ENCODE peak calls at places on chromosomes 3 and 15, in four cellular contexts. D is WTC11, P is HepG2, C is K562. V is an unnamed sample.

GRCh38 chr15:99010743-99011142 is 3.2 kb upstream of the PGPEP1L start:
- DNase-seq in P (no peak), C (no peak), D (no peak), V (no peak)

GRCh38 chr3:141052570-141053069 is 1.5 kb downstream of the SPSB4 start:
- DNase-seq in C (no peak), P (no peak), D (peak), V (peak)

GRCh38 chr3:38662544-38662943 is 13.1 kb upstream of the SCN5A start:
- DNase-seq in P (peak), D (peak), C (no peak), V (no peak)

GRCh38 chr15:64856429-64857145 is 14.9 kb downstream of the PLEKHO2 start:
- DNase-seq in P (peak), D (no peak), C (no peak), V (no peak)

GRCh38 chr3:82202254-82202653 is 440.8 kb upstream of the GBE1 start:
- DNase-seq in C (no peak), D (no peak), P (no peak), V (no peak)

GRCh38 chr3:142947799-142948575 is 15.5 kb downstream of the PAQR9 start:
- DNase-seq in P (no peak), C (no peak), D (no peak), V (no peak)

GRCh38 chr15:89673162-89673506 is 6.0 kb downstream of the PLIN1 start:
- DNase-seq in D (peak), C (peak), P (peak), V (peak)

GRCh38 chr15:61318802-61319201 is 89.7 kb upstream of the RORA start:
- DNase-seq in P (no peak), D (no peak), C (no peak), V (no peak)

GRCh38 chr3:146156060-146156459 is 4.9 kb downstream of the PLOD2 start:
- DNase-seq in D (no peak), C (no peak), P (no peak), V (no peak)

GRCh38 chr3:123084192-123084591 is 17.4 kb downstream of the PDIA5 start:
- DNase-seq in D (no peak), P (peak), C (no peak), V (no peak)

GRCh38 chr3:123083446-123084124 is 16.8 kb downstream of the PDIA5 start:
- DNase-seq in P (no peak), D (no peak), C (no peak), V (no peak)

GRCh38 chr3:123085293-123085949 is 18.6 kb downstream of the PDIA5 start:
- DNase-seq in P (peak), C (no peak), D (no peak), V (peak)

GRCh38 chr3:123086110-123086642 is 19.4 kb downstream of the PDIA5 start:
- DNase-seq in D (no peak), C (no peak), P (no peak), V (no peak)

GRCh38 chr3:123084738-123085237 is 18.0 kb downstream of the PDIA5 start:
- DNase-seq in C (no peak), P (peak), D (no peak), V (no peak)
- TF ChIP-seq ELF4 in C (no peak), P (no peak), D (no peak), V (no peak)

GRCh38 chr3:45635475-45636256 is 41.1 kb downstream of the LIMD1 start:
- DNase-seq in D (peak), C (no peak), P (peak), V (no peak)
- TF ChIP-seq ELF4 in D (no peak), C (no peak), P (no peak), V (no peak)

DNA sequence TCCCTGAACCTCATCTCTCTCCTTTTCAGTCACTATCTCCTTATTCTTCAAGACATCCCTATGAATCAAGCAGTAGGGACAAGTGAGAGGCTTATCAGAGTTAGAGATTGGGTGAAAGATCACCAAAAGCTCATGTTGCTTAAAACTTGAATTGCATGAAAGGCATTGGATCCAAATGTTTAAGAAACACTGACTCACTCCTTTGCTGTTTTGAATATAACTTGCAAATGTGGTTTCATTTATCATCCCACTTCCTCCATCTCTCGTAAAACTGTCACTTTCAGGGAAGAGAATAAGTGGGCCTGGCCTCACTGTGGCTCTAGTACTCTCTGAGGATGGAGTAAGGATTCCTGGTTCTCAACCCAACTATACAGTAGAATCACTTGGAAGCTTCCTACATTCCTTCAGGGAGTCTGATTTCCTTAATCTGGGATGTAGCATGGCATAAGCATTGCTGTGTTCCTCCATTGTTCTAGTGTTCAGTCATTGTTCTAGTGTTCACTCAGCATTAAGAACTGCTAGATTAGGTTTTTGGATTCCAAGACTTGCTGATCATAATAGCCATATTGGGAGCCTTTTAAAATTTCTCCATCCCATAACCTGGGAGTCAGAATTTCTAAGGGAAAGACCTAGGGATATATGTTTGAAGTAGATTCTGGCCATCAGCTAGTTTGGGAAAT is 171.8 kb downstream of the TMEM108 start:
- DNase-seq in D (no peak), P (no peak), C (no peak), V (no peak)
- TF ChIP-seq ELF4 in D (no peak), P (no peak), C (no peak), V (no peak)

GRCh38 chr3:72120039-72120438 is 335.1 kb upstream of the PROK2 start:
- DNase-seq in C (no peak), D (no peak), P (no peak), V (no peak)

GRCh38 chr3:72127843-72128242 is 342.9 kb upstream of the PROK2 start:
- DNase-seq in C (no peak), D (no peak), P (no peak), V (no peak)

GRCh38 chr3:72127213-72127612 is 342.3 kb upstream of the PROK2 start:
- DNase-seq in D (no peak), C (no peak), P (no peak), V (no peak)

GRCh38 chr3:72120806-72121778 is 336.1 kb upstream of the PROK2 start:
- DNase-seq in P (no peak), D (no peak), C (no peak), V (no peak)

GRCh38 chr3:72123908-72124441 is 339.0 kb upstream of the PROK2 start:
- DNase-seq in D (no peak), P (peak), C (no peak), V (peak)
- TF ChIP-seq ELF4 in D (no peak), P (no peak), C (no peak), V (no peak)

GRCh38 chr3:179765396-179765795 is 112.6 kb downstream of the USP13 start:
- DNase-seq in C (no peak), P (no peak), D (no peak), V (no peak)

GRCh38 chr3:179766416-179767133 is 113.7 kb downstream of the USP13 start:
- DNase-seq in P (no peak), C (no peak), D (no peak), V (no peak)

GRCh38 chr3:179769411-179770247 is 116.8 kb downstream of the USP13 start:
- DNase-seq in D (no peak), P (no peak), C (peak), V (peak)

GRCh38 chr3:179771797-179772196 is 119.0 kb downstream of the USP13 start:
- DNase-seq in P (no peak), D (no peak), C (no peak), V (no peak)

DNA sequence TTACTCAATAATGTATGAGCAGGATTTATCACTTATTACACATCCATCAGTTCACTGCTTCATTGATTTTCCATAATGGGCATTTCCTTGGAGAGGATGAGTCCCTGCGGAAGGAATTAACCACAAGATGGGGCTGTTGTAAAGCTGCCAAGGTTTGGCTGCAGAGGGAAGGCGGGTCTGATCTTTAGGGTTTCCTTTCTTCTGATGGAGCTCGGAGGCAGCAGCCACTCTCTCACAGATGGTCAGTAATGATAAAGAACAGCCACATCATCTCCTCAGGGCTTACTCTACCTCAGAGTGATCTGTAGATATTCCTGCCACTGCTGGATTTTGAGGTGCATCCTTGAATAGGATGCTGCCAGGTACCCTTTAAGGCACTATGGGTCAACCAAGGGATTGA is 115.2 kb downstream of the USP13 start:
- DNase-seq in P (no peak), C (peak), D (peak), V (peak)
- TF ChIP-seq ELF4 in P (no peak), C (no peak), D (no peak), V (no peak)

GRCh38 chr15:51377038-51377761 is 35.7 kb downstream of the GLDN start:
- DNase-seq in C (no peak), P (no peak), D (no peak), V (no peak)

GRCh38 chr15:51369451-51369761 is 28.0 kb downstream of the GLDN start:
- DNase-seq in D (no peak), P (no peak), C (no peak), V (no peak)

GRCh38 chr15:51375966-51376640 is 34.6 kb downstream of the GLDN start:
- DNase-seq in C (no peak), P (no peak), D (no peak), V (no peak)

GRCh38 chr15:51371271-51371670 is 29.8 kb downstream of the GLDN start:
- DNase-seq in C (no peak), D (no peak), P (no peak), V (no peak)

GRCh38 chr15:51374131-51374530 is 32.7 kb downstream of the GLDN start:
- DNase-seq in C (no peak), D (no peak), P (no peak), V (no peak)
- TF ChIP-seq ELF4 in C (no peak), D (no peak), P (no peak), V (no peak)

V was measured in HEK293T.